ENCODE peak calls at places on chromosomes 3 and 15, in four cellular contexts. One of them, this sample, is unnamed.

GRCh38 chr3:81554348-81554747 is 207.1 kb downstream of the GBE1 start:
- DNase-seq in IMR-90: peak
- DNase-seq in mesendoderm: peak
- DNase-seq in H1: no peak
- DNase-seq in this sample: no peak

GRCh38 chr15:57649138-57649537 is 57.4 kb upstream of the POLR2M start:
- DNase-seq in IMR-90: no peak
- DNase-seq in mesendoderm: no peak
- DNase-seq in H1: no peak
- DNase-seq in this sample: no peak

GRCh38 chr15:95522533-95522932 is 808.0 kb upstream of the NR2F2 start:
- DNase-seq in IMR-90: peak
- DNase-seq in mesendoderm: no peak
- DNase-seq in H1: no peak
- DNase-seq in this sample: no peak

GRCh38 chr3:120559228-120560061 is 36.7 kb upstream of the NDUFB4 start:
- DNase-seq in IMR-90: peak
- DNase-seq in mesendoderm: peak
- DNase-seq in H1: peak
- DNase-seq in this sample: peak

GRCh38 chr3:123346041-123346440 is 102.8 kb downstream of the ADCY5 start:
- DNase-seq in IMR-90: no peak
- DNase-seq in mesendoderm: no peak
- DNase-seq in H1: no peak
- DNase-seq in this sample: no peak

GRCh38 chr15:76483752-76484151 is 147.2 kb downstream of the ISL2 start:
- DNase-seq in IMR-90: no peak
- DNase-seq in mesendoderm: no peak
- DNase-seq in H1: no peak
- DNase-seq in this sample: no peak

GRCh38 chr3:181709537-181710279 is 2.0 kb upstream of the SOX2 start:
- DNase-seq in IMR-90: peak
- DNase-seq in mesendoderm: peak
- DNase-seq in H1: peak
- DNase-seq in this sample: peak

GRCh38 chr15:61144055-61144454 is 85.0 kb downstream of the RORA start:
- DNase-seq in IMR-90: no peak
- DNase-seq in mesendoderm: no peak
- DNase-seq in H1: no peak
- DNase-seq in this sample: no peak

GRCh38 chr3:166829896-166830295 is 550.2 kb downstream of the ZBBX start:
- DNase-seq in IMR-90: no peak
- DNase-seq in mesendoderm: no peak
- DNase-seq in H1: no peak
- DNase-seq in this sample: no peak

GRCh38 chr3:168384990-168385389 is 289.3 kb upstream of the GOLIM4 start:
- DNase-seq in IMR-90: no peak
- DNase-seq in mesendoderm: no peak
- DNase-seq in H1: no peak
- DNase-seq in this sample: no peak

GRCh38 chr15:58081446-58081845 is 15.9 kb upstream of the ALDH1A2 start:
- DNase-seq in IMR-90: no peak
- DNase-seq in mesendoderm: no peak
- DNase-seq in H1: no peak
- DNase-seq in this sample: no peak

GRCh38 chr15:76730262-76730661 is 174.9 kb downstream of the SCAPER start:
- DNase-seq in IMR-90: peak
- DNase-seq in mesendoderm: no peak
- DNase-seq in H1: no peak
- DNase-seq in this sample: no peak

GRCh38 chr15:88629071-88629470 is 7.9 kb downstream of the AEN start:
- DNase-seq in IMR-90: no peak
- DNase-seq in mesendoderm: no peak
- DNase-seq in H1: no peak
- DNase-seq in this sample: no peak

GRCh38 chr15:33392453-33392852 is 81.7 kb downstream of the RYR3 start:
- DNase-seq in IMR-90: no peak
- DNase-seq in mesendoderm: peak
- DNase-seq in H1: no peak
- DNase-seq in this sample: peak

GRCh38 chr15:81887913-81888312 is 157.9 kb downstream of the MEX3B start:
- DNase-seq in IMR-90: peak
- DNase-seq in mesendoderm: no peak
- DNase-seq in H1: no peak
- DNase-seq in this sample: no peak

GRCh38 chr3:69379661-69380060 is 6.2 kb downstream of the FRMD4B start:
- DNase-seq in IMR-90: no peak
- DNase-seq in mesendoderm: no peak
- DNase-seq in H1: no peak
- DNase-seq in this sample: no peak

GRCh38 chr15:60479711-60480110 is 769 bp upstream of the ICE2 start:
- DNase-seq in IMR-90: no peak
- DNase-seq in mesendoderm: peak
- DNase-seq in H1: no peak
- DNase-seq in this sample: no peak

GRCh38 chr3:163708428-163708827 is 1369.9 kb downstream of the SI start:
- DNase-seq in IMR-90: no peak
- DNase-seq in mesendoderm: no peak
- DNase-seq in H1: no peak
- DNase-seq in this sample: no peak

DNA sequence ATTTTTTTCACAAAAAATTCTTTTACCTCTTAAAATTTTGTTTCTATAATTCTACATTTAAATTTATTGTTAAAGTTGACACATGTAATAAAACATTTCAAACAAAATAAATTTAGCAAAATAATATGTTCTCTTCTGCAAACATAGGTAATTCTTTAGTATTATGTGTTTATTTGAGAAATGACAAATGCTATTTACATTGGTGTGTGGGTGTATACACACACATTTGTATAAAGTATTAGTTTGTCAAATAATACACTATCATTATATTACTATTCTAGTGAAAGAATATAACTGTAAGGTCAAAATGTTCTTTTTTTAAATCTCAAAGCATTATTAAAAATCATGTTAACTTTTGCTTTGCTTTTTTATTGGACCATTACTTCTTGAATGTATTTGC is 1370.6 kb downstream of the SI start:
- DNase-seq in IMR-90: no peak
- DNase-seq in mesendoderm: no peak
- DNase-seq in H1: no peak
- DNase-seq in this sample: no peak
- H3K56ac ChIP-seq in IMR-90: no peak
- H3K56ac ChIP-seq in mesendoderm: no peak
- H3K56ac ChIP-seq in H1: no peak
- H3K56ac ChIP-seq in this sample: no peak

GRCh38 chr3:66367979-66368378 is 132.8 kb downstream of the LRIG1 start:
- DNase-seq in IMR-90: no peak
- DNase-seq in mesendoderm: no peak
- DNase-seq in H1: no peak
- DNase-seq in this sample: no peak
- H3K56ac ChIP-seq in IMR-90: no peak
- H3K56ac ChIP-seq in mesendoderm: no peak
- H3K56ac ChIP-seq in H1: no peak
- H3K56ac ChIP-seq in this sample: no peak

DNA sequence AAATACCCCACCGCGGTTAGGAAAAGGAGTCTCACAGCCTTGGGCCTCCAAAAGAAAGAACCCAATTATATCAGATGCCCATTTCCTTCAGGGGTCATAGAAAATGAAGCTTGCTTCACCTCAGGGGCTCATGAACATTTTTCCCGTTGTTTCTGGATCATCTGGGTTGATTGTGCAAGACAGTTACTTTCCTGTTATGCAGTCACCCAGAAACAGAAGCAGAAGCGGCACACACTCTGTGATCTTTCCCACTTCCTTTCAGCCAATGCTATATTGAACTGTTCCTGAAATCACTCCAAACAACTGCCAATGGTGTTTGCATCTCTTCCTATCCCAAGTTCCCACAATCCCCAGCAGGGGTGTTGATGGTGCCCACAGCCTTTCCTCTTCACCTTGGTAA is 295.6 kb upstream of the RASGRP1 start:
- DNase-seq in IMR-90: no peak
- DNase-seq in mesendoderm: no peak
- DNase-seq in H1: no peak
- DNase-seq in this sample: no peak
- H3K56ac ChIP-seq in IMR-90: no peak
- H3K56ac ChIP-seq in mesendoderm: no peak
- H3K56ac ChIP-seq in H1: no peak
- H3K56ac ChIP-seq in this sample: no peak

GRCh38 chr3:39192490-39193092 is at the start of gene XIRP1:
- DNase-seq in IMR-90: peak
- DNase-seq in mesendoderm: no peak
- DNase-seq in H1: no peak
- DNase-seq in this sample: no peak

GRCh38 chr3:39193391-39193790 is 996 bp upstream of the XIRP1 start:
- DNase-seq in IMR-90: peak
- DNase-seq in mesendoderm: peak
- DNase-seq in H1: no peak
- DNase-seq in this sample: no peak

GRCh38 chr3:39196034-39196433 is 3.6 kb upstream of the XIRP1 start:
- DNase-seq in IMR-90: no peak
- DNase-seq in mesendoderm: no peak
- DNase-seq in H1: no peak
- DNase-seq in this sample: no peak

GRCh38 chr3:39191773-39192172 is 622 bp downstream of the XIRP1 start:
- DNase-seq in IMR-90: no peak
- DNase-seq in mesendoderm: no peak
- DNase-seq in H1: no peak
- DNase-seq in this sample: no peak

GRCh38 chr3:39196671-39197446 is 4.5 kb upstream of the XIRP1 start:
- DNase-seq in IMR-90: peak
- DNase-seq in mesendoderm: peak
- DNase-seq in H1: no peak
- DNase-seq in this sample: no peak
- H3K56ac ChIP-seq in IMR-90: no peak
- H3K56ac ChIP-seq in mesendoderm: no peak
- H3K56ac ChIP-seq in H1: no peak
- H3K56ac ChIP-seq in this sample: no peak

DNA sequence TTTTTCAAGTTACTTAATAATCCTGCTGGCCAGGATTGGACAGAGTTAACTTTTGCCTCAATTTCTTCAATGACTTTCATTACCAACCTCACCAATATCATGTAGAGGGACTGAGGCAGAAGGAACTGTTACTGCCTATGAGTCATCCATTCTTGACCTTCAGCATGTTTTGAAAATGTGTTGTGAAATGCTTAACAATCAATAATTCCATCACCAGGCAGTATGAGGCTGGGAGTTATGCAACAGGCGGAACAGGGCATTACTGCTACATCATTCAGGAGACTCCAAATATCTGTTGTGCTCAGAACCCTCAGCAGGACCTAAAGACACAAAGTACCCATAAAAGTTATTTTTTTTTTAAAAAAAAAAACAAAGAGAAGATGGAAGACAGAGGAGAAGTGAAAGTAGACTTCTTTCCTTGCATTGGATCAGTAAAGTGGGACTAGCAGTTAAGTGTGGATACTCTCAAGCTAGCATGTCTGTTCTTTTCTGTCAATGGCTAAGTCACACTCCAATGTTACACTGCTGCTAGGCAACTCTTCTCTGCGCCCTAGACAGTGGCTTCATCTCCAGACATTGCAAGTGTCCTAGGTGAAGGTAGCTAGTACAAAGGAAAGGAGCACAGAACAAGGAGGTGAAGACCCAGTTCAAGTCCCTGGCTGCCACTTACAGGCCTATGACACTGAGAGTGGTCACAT is 184.9 kb upstream of the LPP start:
- DNase-seq in IMR-90: peak
- DNase-seq in mesendoderm: no peak
- DNase-seq in H1: no peak
- DNase-seq in this sample: no peak
- H3K56ac ChIP-seq in IMR-90: no peak
- H3K56ac ChIP-seq in mesendoderm: no peak
- H3K56ac ChIP-seq in H1: no peak
- H3K56ac ChIP-seq in this sample: no peak

GRCh38 chr3:60160792-60161175 is 1090.5 kb downstream of the FHIT start:
- DNase-seq in IMR-90: no peak
- DNase-seq in mesendoderm: no peak
- DNase-seq in H1: no peak
- DNase-seq in this sample: no peak

GRCh38 chr3:60160105-60160791 is 1091.0 kb downstream of the FHIT start:
- DNase-seq in IMR-90: no peak
- DNase-seq in mesendoderm: no peak
- DNase-seq in H1: no peak
- DNase-seq in this sample: no peak

GRCh38 chr3:60161334-60161733 is 1089.9 kb downstream of the FHIT start:
- DNase-seq in IMR-90: no peak
- DNase-seq in mesendoderm: no peak
- DNase-seq in H1: no peak
- DNase-seq in this sample: no peak
- H3K56ac ChIP-seq in IMR-90: no peak
- H3K56ac ChIP-seq in mesendoderm: no peak
- H3K56ac ChIP-seq in H1: no peak
- H3K56ac ChIP-seq in this sample: no peak

GRCh38 chr3:137332296-137332695 is 374.5 kb downstream of the IL20RB start:
- DNase-seq in IMR-90: no peak
- DNase-seq in mesendoderm: no peak
- DNase-seq in H1: no peak
- DNase-seq in this sample: no peak
- H3K56ac ChIP-seq in IMR-90: no peak
- H3K56ac ChIP-seq in mesendoderm: no peak
- H3K56ac ChIP-seq in H1: no peak
- H3K56ac ChIP-seq in this sample: no peak

GRCh38 chr3:100580147-100580546 is 29.3 kb upstream of the ADGRG7 start:
- DNase-seq in IMR-90: no peak
- DNase-seq in mesendoderm: no peak
- DNase-seq in H1: no peak
- DNase-seq in this sample: no peak

GRCh38 chr3:100574536-100574935 is 34.9 kb upstream of the ADGRG7 start:
- DNase-seq in IMR-90: no peak
- DNase-seq in mesendoderm: no peak
- DNase-seq in H1: no peak
- DNase-seq in this sample: no peak

GRCh38 chr3:100578646-100579045 is 30.8 kb upstream of the ADGRG7 start:
- DNase-seq in IMR-90: no peak
- DNase-seq in mesendoderm: no peak
- DNase-seq in H1: no peak
- DNase-seq in this sample: no peak

GRCh38 chr3:100577382-100578008 is 31.9 kb upstream of the ADGRG7 start:
- DNase-seq in IMR-90: no peak
- DNase-seq in mesendoderm: peak
- DNase-seq in H1: no peak
- DNase-seq in this sample: no peak

GRCh38 chr3:100575704-100576103 is 33.7 kb upstream of the ADGRG7 start:
- DNase-seq in IMR-90: no peak
- DNase-seq in mesendoderm: no peak
- DNase-seq in H1: no peak
- DNase-seq in this sample: no peak
- H3K56ac ChIP-seq in IMR-90: no peak
- H3K56ac ChIP-seq in mesendoderm: no peak
- H3K56ac ChIP-seq in H1: no peak
- H3K56ac ChIP-seq in this sample: no peak